ENCODE peak calls at places on chromosomes 13 and 19, in six cellular contexts. One of them, this sample, is unnamed.

GRCh38 chr19:30686911-30687566 is 314.9 kb downstream of the ZNF536 start:
- ATAC-seq in right lobe of liver: no peak
- ATAC-seq in lung: no peak
- ATAC-seq in body of pancreas: no peak
- ATAC-seq in left lung: no peak
- ATAC-seq in aorta: no peak
- ATAC-seq in this sample: no peak

GRCh38 chr19:11405846-11406643 is 13.1 kb downstream of the RGL3 start:
- ATAC-seq in right lobe of liver: no peak
- ATAC-seq in lung: no peak
- ATAC-seq in body of pancreas: no peak
- ATAC-seq in left lung: peak; percentile 36
- ATAC-seq in aorta: no peak
- ATAC-seq in this sample: no peak

GRCh38 chr13:35908221-35908620 is 223.0 kb downstream of the DCLK1 start:
- ATAC-seq in right lobe of liver: no peak
- ATAC-seq in lung: no peak
- ATAC-seq in body of pancreas: no peak
- ATAC-seq in left lung: no peak
- ATAC-seq in aorta: no peak
- ATAC-seq in this sample: no peak

GRCh38 chr19:55697698-55698097 is 22.7 kb downstream of the EPN1 start:
- ATAC-seq in right lobe of liver: no peak
- ATAC-seq in lung: no peak
- ATAC-seq in body of pancreas: no peak
- ATAC-seq in left lung: no peak
- ATAC-seq in aorta: no peak
- ATAC-seq in this sample: no peak

GRCh38 chr13:74550039-74550438 is 415.8 kb upstream of the KLF12 start:
- ATAC-seq in right lobe of liver: no peak
- ATAC-seq in lung: no peak
- ATAC-seq in body of pancreas: no peak
- ATAC-seq in left lung: no peak
- ATAC-seq in aorta: no peak
- ATAC-seq in this sample: no peak

GRCh38 chr13:33462109-33462508 is 176.6 kb upstream of the STARD13 start:
- ATAC-seq in right lobe of liver: no peak
- ATAC-seq in lung: no peak
- ATAC-seq in body of pancreas: no peak
- ATAC-seq in left lung: no peak
- ATAC-seq in aorta: no peak
- ATAC-seq in this sample: no peak

GRCh38 chr13:24161010-24161775 is 673 bp downstream of the SPATA13 start:
- ATAC-seq in right lobe of liver: peak; percentile 72
- ATAC-seq in lung: peak; percentile 39
- ATAC-seq in body of pancreas: peak; percentile 56
- ATAC-seq in left lung: peak; percentile 59
- ATAC-seq in aorta: peak; percentile 65
- ATAC-seq in this sample: peak; percentile 36

GRCh38 chr13:31191748-31192147 is 8.0 kb upstream of the B3GLCT start:
- ATAC-seq in right lobe of liver: peak; percentile 95
- ATAC-seq in lung: no peak
- ATAC-seq in body of pancreas: no peak
- ATAC-seq in left lung: no peak
- ATAC-seq in aorta: no peak
- ATAC-seq in this sample: no peak

GRCh38 chr13:60230593-60230992 is 66.9 kb upstream of the DIAPH3 start:
- ATAC-seq in right lobe of liver: no peak
- ATAC-seq in lung: no peak
- ATAC-seq in body of pancreas: peak; percentile 30
- ATAC-seq in left lung: peak; percentile 63
- ATAC-seq in aorta: no peak
- ATAC-seq in this sample: no peak

GRCh38 chr19:5679289-5680082 is 830 bp downstream of the MICOS13 start:
- ATAC-seq in right lobe of liver: no peak
- ATAC-seq in lung: no peak
- ATAC-seq in body of pancreas: no peak
- ATAC-seq in left lung: no peak
- ATAC-seq in aorta: no peak
- ATAC-seq in this sample: no peak

GRCh38 chr13:43516401-43516826 is 270.4 kb downstream of the ENOX1 start:
- ATAC-seq in right lobe of liver: peak; percentile 42
- ATAC-seq in lung: no peak
- ATAC-seq in body of pancreas: peak; percentile 55
- ATAC-seq in left lung: peak; percentile 62
- ATAC-seq in aorta: peak; percentile 86
- ATAC-seq in this sample: peak; percentile 90

GRCh38 chr13:42369071-42369795 is 97.3 kb downstream of the AKAP11 start:
- ATAC-seq in right lobe of liver: no peak
- ATAC-seq in lung: no peak
- ATAC-seq in body of pancreas: no peak
- ATAC-seq in left lung: no peak
- ATAC-seq in aorta: no peak
- ATAC-seq in this sample: no peak

GRCh38 chr13:110875243-110875642 is 39.6 kb downstream of the ANKRD10 start:
- ATAC-seq in right lobe of liver: no peak
- ATAC-seq in lung: no peak
- ATAC-seq in body of pancreas: no peak
- ATAC-seq in left lung: no peak
- ATAC-seq in aorta: no peak
- ATAC-seq in this sample: no peak

GRCh38 chr13:100645382-100645781 is 29.2 kb downstream of the TMTC4 start:
- ATAC-seq in right lobe of liver: no peak
- ATAC-seq in lung: no peak
- ATAC-seq in body of pancreas: no peak
- ATAC-seq in left lung: no peak
- ATAC-seq in aorta: no peak
- ATAC-seq in this sample: no peak

GRCh38 chr13:30872685-30873443 is 33.2 kb upstream of the MEDAG start:
- ATAC-seq in right lobe of liver: no peak
- ATAC-seq in lung: no peak
- ATAC-seq in body of pancreas: no peak
- ATAC-seq in left lung: peak; percentile 22
- ATAC-seq in aorta: peak; percentile 49
- ATAC-seq in this sample: no peak

GRCh38 chr19:31280266-31281006 is 68.8 kb downstream of the TSHZ3 start:
- ATAC-seq in right lobe of liver: no peak
- ATAC-seq in lung: no peak
- ATAC-seq in body of pancreas: no peak
- ATAC-seq in left lung: no peak
- ATAC-seq in aorta: no peak
- ATAC-seq in this sample: no peak

GRCh38 chr19:10680545-10681135 is 20.6 kb upstream of the QTRT1 start:
- ATAC-seq in right lobe of liver: no peak
- ATAC-seq in lung: no peak
- ATAC-seq in body of pancreas: no peak
- ATAC-seq in left lung: no peak
- ATAC-seq in aorta: peak; percentile 17
- ATAC-seq in this sample: no peak

GRCh38 chr19:42066075-42066754 is 3.8 kb downstream of the GRIK5 start:
- ATAC-seq in right lobe of liver: no peak
- ATAC-seq in lung: no peak
- ATAC-seq in body of pancreas: no peak
- ATAC-seq in left lung: no peak
- ATAC-seq in aorta: no peak
- ATAC-seq in this sample: no peak

GRCh38 chr13:97448503-97449251 is 14.7 kb downstream of the RAP2A start:
- ATAC-seq in right lobe of liver: no peak
- ATAC-seq in lung: no peak
- ATAC-seq in body of pancreas: no peak
- ATAC-seq in left lung: no peak
- ATAC-seq in aorta: no peak
- ATAC-seq in this sample: no peak

GRCh38 chr13:97240789-97241734 is 18.9 kb downstream of the MBNL2 start:
- ATAC-seq in right lobe of liver: peak; percentile 27
- ATAC-seq in lung: no peak
- ATAC-seq in body of pancreas: no peak
- ATAC-seq in left lung: no peak
- ATAC-seq in aorta: no peak
- ATAC-seq in this sample: peak; percentile 34

GRCh38 chr13:91358384-91358776 is 10.9 kb downstream of the MIR17HG start:
- ATAC-seq in right lobe of liver: no peak
- ATAC-seq in lung: no peak
- ATAC-seq in body of pancreas: no peak
- ATAC-seq in left lung: peak; percentile 70
- ATAC-seq in aorta: no peak
- ATAC-seq in this sample: no peak

GRCh38 chr13:53075356-53076041 is 46.9 kb downstream of the OLFM4 start:
- ATAC-seq in right lobe of liver: no peak
- ATAC-seq in lung: no peak
- ATAC-seq in body of pancreas: no peak
- ATAC-seq in left lung: no peak
- ATAC-seq in aorta: no peak
- ATAC-seq in this sample: no peak

GRCh38 chr19:10403137-10404021 is at the start of gene CDC37:
- ATAC-seq in right lobe of liver: peak; percentile 95
- ATAC-seq in lung: peak; percentile 91
- ATAC-seq in body of pancreas: peak; percentile 96
- ATAC-seq in left lung: peak; percentile 94
- ATAC-seq in aorta: peak; percentile 98
- ATAC-seq in this sample: peak; percentile 95

DNA sequence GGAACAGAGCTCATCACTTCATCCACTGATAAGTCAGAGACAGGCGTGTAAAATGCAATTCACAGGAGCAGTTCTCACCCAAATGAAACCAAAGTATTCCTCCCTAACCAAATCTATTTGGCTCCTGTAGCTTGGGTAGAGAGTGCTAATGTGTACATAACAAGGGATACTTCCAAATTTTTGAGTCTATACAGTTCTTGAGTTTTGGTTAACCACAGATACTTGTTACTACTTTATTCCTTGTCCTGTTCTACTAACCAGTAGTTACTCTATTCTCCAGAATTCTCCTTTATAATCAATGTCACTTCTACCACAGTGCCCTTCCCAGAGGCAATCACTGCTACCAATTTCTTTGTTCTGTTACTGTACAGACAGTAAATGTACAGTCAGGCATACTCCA is 57.3 kb downstream of the ELF1 start:
- ATAC-seq in right lobe of liver: peak; percentile 24
- ATAC-seq in lung: no peak
- ATAC-seq in body of pancreas: no peak
- ATAC-seq in left lung: no peak
- ATAC-seq in aorta: no peak
- ATAC-seq in this sample: no peak
- H3K4me1 ChIP-seq in right lobe of liver: peaks cover 2% of the 10 kb centered on the region
- H3K4me1 ChIP-seq in lung: peaks cover 3% of the 10 kb centered on the region
- H3K4me1 ChIP-seq in body of pancreas: peaks cover 45% of the 10 kb centered on the region
- H3K4me1 ChIP-seq in left lung: peaks cover 10% of the 10 kb centered on the region
- H3K4me1 ChIP-seq in aorta: peaks cover 2% of the 10 kb centered on the region
- H3K4me1 ChIP-seq in this sample: no peaks in the 10 kb centered on the region

GRCh38 chr13:50128406-50129048 is 113.3 kb downstream of the KCNRG start:
- ATAC-seq in right lobe of liver: no peak
- ATAC-seq in lung: no peak
- ATAC-seq in body of pancreas: no peak
- ATAC-seq in left lung: no peak
- ATAC-seq in aorta: no peak
- ATAC-seq in this sample: no peak
- H3K4me1 ChIP-seq in right lobe of liver: peaks cover 9% of the 10 kb centered on the region
- H3K4me1 ChIP-seq in lung: peaks cover 15% of the 10 kb centered on the region
- H3K4me1 ChIP-seq in body of pancreas: peaks cover 44% of the 10 kb centered on the region
- H3K4me1 ChIP-seq in left lung: peaks cover 3% of the 10 kb centered on the region
- H3K4me1 ChIP-seq in aorta: no peaks in the 10 kb centered on the region
- H3K4me1 ChIP-seq in this sample: peaks cover 15% of the 10 kb centered on the region

GRCh38 chr19:3145909-3146676 is 10.3 kb downstream of the GNA15 start:
- ATAC-seq in right lobe of liver: peak; percentile 29
- ATAC-seq in lung: no peak
- ATAC-seq in body of pancreas: no peak
- ATAC-seq in left lung: peak; percentile 53
- ATAC-seq in aorta: peak; percentile 30
- ATAC-seq in this sample: no peak

GRCh38 chr19:3146677-3147100 is 10.9 kb downstream of the GNA15 start:
- ATAC-seq in right lobe of liver: peak; percentile 45
- ATAC-seq in lung: no peak
- ATAC-seq in body of pancreas: no peak
- ATAC-seq in left lung: peak; percentile 35
- ATAC-seq in aorta: no peak
- ATAC-seq in this sample: no peak

GRCh38 chr19:3142292-3142670 is 6.4 kb downstream of the GNA15 start:
- ATAC-seq in right lobe of liver: peak; percentile 43
- ATAC-seq in lung: peak; percentile 54
- ATAC-seq in body of pancreas: peak; percentile 16
- ATAC-seq in left lung: peak; percentile 51
- ATAC-seq in aorta: no peak
- ATAC-seq in this sample: peak; percentile 63

GRCh38 chr19:3140667-3141038 is 4.8 kb downstream of the GNA15 start:
- ATAC-seq in right lobe of liver: no peak
- ATAC-seq in lung: no peak
- ATAC-seq in body of pancreas: no peak
- ATAC-seq in left lung: no peak
- ATAC-seq in aorta: no peak
- ATAC-seq in this sample: no peak

GRCh38 chr19:3142938-3143337 is 7.1 kb downstream of the GNA15 start:
- ATAC-seq in right lobe of liver: no peak
- ATAC-seq in lung: no peak
- ATAC-seq in body of pancreas: no peak
- ATAC-seq in left lung: no peak
- ATAC-seq in aorta: no peak
- ATAC-seq in this sample: no peak
- H3K4me1 ChIP-seq in right lobe of liver: no peaks in the 10 kb centered on the region
- H3K4me1 ChIP-seq in lung: peaks cover 12% of the 10 kb centered on the region
- H3K4me1 ChIP-seq in body of pancreas: no peaks in the 10 kb centered on the region
- H3K4me1 ChIP-seq in left lung: peaks cover 10% of the 10 kb centered on the region
- H3K4me1 ChIP-seq in aorta: no peaks in the 10 kb centered on the region
- H3K4me1 ChIP-seq in this sample: no peaks in the 10 kb centered on the region

GRCh38 chr13:51728275-51728673 is 75.7 kb downstream of the DHRS12 start:
- ATAC-seq in right lobe of liver: peak; percentile 48
- ATAC-seq in lung: no peak
- ATAC-seq in body of pancreas: peak; percentile 54
- ATAC-seq in left lung: no peak
- ATAC-seq in aorta: no peak
- ATAC-seq in this sample: no peak

GRCh38 chr13:51729853-51730553 is 74.0 kb downstream of the DHRS12 start:
- ATAC-seq in right lobe of liver: peak; percentile 43
- ATAC-seq in lung: peak; percentile 67
- ATAC-seq in body of pancreas: peak; percentile 32
- ATAC-seq in left lung: peak; percentile 65
- ATAC-seq in aorta: peak; percentile 86
- ATAC-seq in this sample: peak; percentile 82

GRCh38 chr13:51730927-51731326 is 73.0 kb downstream of the DHRS12 start:
- ATAC-seq in right lobe of liver: no peak
- ATAC-seq in lung: no peak
- ATAC-seq in body of pancreas: no peak
- ATAC-seq in left lung: no peak
- ATAC-seq in aorta: no peak
- ATAC-seq in this sample: no peak

GRCh38 chr13:51727634-51728274 is 76.2 kb downstream of the DHRS12 start:
- ATAC-seq in right lobe of liver: peak; percentile 52
- ATAC-seq in lung: no peak
- ATAC-seq in body of pancreas: peak; percentile 4
- ATAC-seq in left lung: no peak
- ATAC-seq in aorta: no peak
- ATAC-seq in this sample: no peak

DNA sequence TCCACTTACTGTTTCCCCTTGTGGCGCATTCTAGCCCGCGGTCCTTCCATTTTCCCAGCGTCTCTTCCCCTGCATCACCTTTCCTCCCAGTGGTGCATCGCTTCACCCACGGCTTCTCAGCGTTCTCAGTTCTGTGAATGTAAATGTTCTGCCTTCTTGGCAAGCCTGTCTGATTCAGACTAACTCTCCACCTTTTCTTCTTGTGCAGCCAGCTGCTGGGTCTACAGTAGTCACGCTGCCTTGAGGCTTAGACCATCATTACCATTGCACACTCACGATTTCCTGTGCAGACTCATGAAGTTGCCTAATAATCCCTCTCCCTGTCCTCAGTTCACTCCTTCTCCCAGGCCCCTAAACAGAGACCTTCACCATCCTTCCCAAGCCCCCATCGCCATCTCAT is 75.0 kb downstream of the DHRS12 start:
- ATAC-seq in right lobe of liver: no peak
- ATAC-seq in lung: no peak
- ATAC-seq in body of pancreas: no peak
- ATAC-seq in left lung: no peak
- ATAC-seq in aorta: no peak
- ATAC-seq in this sample: no peak
- H3K4me1 ChIP-seq in right lobe of liver: peaks cover 30% of the 10 kb centered on the region
- H3K4me1 ChIP-seq in lung: peaks cover 10% of the 10 kb centered on the region
- H3K4me1 ChIP-seq in body of pancreas: peaks cover 84% of the 10 kb centered on the region
- H3K4me1 ChIP-seq in left lung: peaks cover 4% of the 10 kb centered on the region
- H3K4me1 ChIP-seq in aorta: peaks cover 29% of the 10 kb centered on the region
- H3K4me1 ChIP-seq in this sample: no peaks in the 10 kb centered on the region

This sample was measured in gastroesophageal sphincter.